ENCODE peak calls at places on chromosomes 16 and 17, in six cellular contexts. G, D, M, W, T and E are unnamed samples.

GRCh38 chr17:59521465-59522126 is 43.8 kb upstream of the DHX40 start:
- DNase-seq in G (peak), D (peak), M (peak), W (peak), T (no peak), E (no peak)

GRCh38 chr17:77098884-77099545 is 41.8 kb upstream of the SEC14L1 start:
- DNase-seq in G (no peak), D (no peak), M (peak), W (no peak), T (peak), E (no peak)

GRCh38 chr17:79478051-79478461 is 132.8 kb downstream of the RBFOX3 start:
- DNase-seq in G (no peak), D (no peak), M (no peak), W (no peak), T (no peak), E (no peak)

GRCh38 chr17:81412490-81413093 is 17.3 kb downstream of the BAHCC1 start:
- DNase-seq in G (peak), D (no peak), M (peak), W (no peak), T (no peak), E (no peak)

GRCh38 chr16:49639739-49640388 is 216.0 kb downstream of the ZNF423 start:
- DNase-seq in G (no peak), D (peak), M (no peak), W (no peak), T (no peak), E (peak)

GRCh38 chr17:71760062-71760720 is 360.6 kb upstream of the SOX9 start:
- DNase-seq in G (no peak), D (no peak), M (no peak), W (no peak), T (no peak), E (no peak)

GRCh38 chr17:64741924-64742670 is 80.0 kb upstream of the SMURF2 start:
- DNase-seq in G (no peak), D (no peak), M (no peak), W (no peak), T (peak), E (no peak)

GRCh38 chr17:77349976-77350830 is 209.4 kb downstream of the SEC14L1 start:
- DNase-seq in G (peak), D (no peak), M (no peak), W (peak), T (no peak), E (peak)

GRCh38 chr16:48607056-48607825 is 2.7 kb downstream of the N4BP1 start:
- DNase-seq in G (no peak), D (no peak), M (no peak), W (no peak), T (no peak), E (no peak)

GRCh38 chr17:82449136-82449882 is 1.2 kb downstream of the CYBC1 start:
- DNase-seq in G (peak), D (peak), M (peak), W (no peak), T (no peak), E (no peak)

GRCh38 chr16:12503201-12503600 is 300.5 kb downstream of the CPPED1 start:
- DNase-seq in G (no peak), D (no peak), M (no peak), W (no peak), T (no peak), E (no peak)

GRCh38 chr16:807345-808251 is 7.1 kb upstream of the GNG13 start:
- DNase-seq in G (peak), D (peak), M (peak), W (peak), T (peak), E (peak)

GRCh38 chr17:49523706-49524472 is 28.8 kb downstream of the NGFR start:
- DNase-seq in G (peak), D (peak), M (peak), W (peak), T (peak), E (peak)

GRCh38 chr16:27322858-27323780 is 9.3 kb downstream of the IL4R start:
- DNase-seq in G (peak), D (peak), M (no peak), W (peak), T (peak), E (no peak)

GRCh38 chr16:29023279-29024278 is 38.7 kb downstream of the LAT start:
- DNase-seq in G (peak), D (no peak), M (no peak), W (no peak), T (no peak), E (no peak)

GRCh38 chr17:73412914-73413313 is 101.1 kb upstream of the CDC42EP4 start:
- DNase-seq in G (no peak), D (no peak), M (no peak), W (no peak), T (no peak), E (no peak)

GRCh38 chr17:41863074-41863843 is 2.0 kb downstream of the KLHL11 start:
- DNase-seq in G (no peak), D (no peak), M (peak), W (no peak), T (no peak), E (no peak)

GRCh38 chr16:49452568-49452967 is 79.0 kb downstream of the C16orf78 start:
- DNase-seq in G (no peak), D (no peak), M (no peak), W (no peak), T (peak), E (no peak)

DNA sequence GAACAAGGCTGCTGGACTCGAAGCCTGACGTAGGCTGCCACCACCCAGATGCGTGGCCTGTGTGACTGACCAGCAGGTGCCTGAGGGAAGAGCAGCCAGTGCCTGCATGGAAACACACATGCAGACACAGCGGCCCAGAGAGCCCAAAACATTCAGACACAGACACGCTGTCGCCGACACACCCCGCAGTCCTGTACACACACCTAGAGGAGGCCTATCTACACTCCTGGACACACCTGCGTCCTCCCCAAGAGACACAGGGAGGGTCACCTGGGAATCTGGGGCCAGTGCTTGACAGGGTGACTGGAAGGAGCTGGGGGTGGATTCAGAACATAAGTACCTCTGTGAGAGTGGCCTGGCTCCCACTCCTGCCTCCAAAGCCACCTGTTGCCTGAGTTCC is 6.1 kb upstream of the TSPOAP1 start:
- DNase-seq in G (no peak), D (peak), M (no peak), W (no peak), T (no peak), E (no peak)
- H3K4me3 ChIP-seq in G (peak), D (no peak), M (peak), W (no peak), T (no peak), E (no peak)

GRCh38 chr16:23866628-23867027 is 30.8 kb downstream of the PRKCB start:
- DNase-seq in G (no peak), D (no peak), M (no peak), W (no peak), T (no peak), E (no peak)
- H3K27ac ChIP-seq in G (no peak), D (no peak), M (no peak), W (no peak), T (no peak), E (no peak)

DNA sequence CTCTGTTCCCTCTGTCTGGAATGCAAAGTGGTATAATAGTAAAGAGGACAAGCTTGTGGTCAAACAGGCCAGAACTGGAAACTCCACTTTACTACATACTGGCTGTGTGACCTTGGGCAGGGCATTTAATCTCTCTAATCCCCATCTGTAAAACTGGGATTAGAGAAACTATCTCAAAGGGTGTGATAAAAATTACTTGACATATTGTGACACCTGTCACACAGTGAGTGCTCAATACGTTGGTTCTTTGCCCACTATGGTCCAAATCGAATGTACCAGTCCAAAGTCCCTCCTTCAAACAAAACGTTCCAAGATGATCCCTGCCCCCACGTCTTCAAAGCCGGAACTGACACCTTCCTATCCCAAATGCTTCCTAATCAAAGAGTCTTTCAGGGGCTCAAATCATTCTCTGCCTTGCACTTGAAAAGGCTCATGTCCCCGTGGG is 734 bp downstream of the PGAP3 start:
- DNase-seq in G (no peak), D (peak), M (no peak), W (no peak), T (no peak), E (no peak)
- H3K4me3 ChIP-seq in G (peak), D (peak), M (peak), W (peak), T (peak), E (peak)

DNA sequence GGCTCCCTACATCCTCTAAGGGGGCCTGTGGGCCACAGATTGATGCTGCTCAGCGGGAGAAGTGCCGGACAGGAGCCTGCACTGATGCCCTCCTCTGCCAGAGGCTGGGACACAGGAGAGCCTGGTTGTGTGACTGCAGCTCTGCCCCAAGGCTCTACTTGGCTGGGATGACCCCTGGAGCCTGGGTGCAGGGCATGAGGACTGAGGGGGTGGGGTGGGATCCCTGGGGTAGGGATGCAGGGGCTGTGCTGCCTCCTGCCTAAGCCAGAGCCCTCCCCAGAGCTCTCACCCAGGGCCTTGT is 577 bp downstream of the EVPLL start:
- DNase-seq in G (no peak), D (no peak), M (no peak), W (no peak), T (no peak), E (no peak)
- H3K27ac ChIP-seq in G (no peak), D (peak), M (no peak), W (peak), T (no peak), E (no peak)

DNA sequence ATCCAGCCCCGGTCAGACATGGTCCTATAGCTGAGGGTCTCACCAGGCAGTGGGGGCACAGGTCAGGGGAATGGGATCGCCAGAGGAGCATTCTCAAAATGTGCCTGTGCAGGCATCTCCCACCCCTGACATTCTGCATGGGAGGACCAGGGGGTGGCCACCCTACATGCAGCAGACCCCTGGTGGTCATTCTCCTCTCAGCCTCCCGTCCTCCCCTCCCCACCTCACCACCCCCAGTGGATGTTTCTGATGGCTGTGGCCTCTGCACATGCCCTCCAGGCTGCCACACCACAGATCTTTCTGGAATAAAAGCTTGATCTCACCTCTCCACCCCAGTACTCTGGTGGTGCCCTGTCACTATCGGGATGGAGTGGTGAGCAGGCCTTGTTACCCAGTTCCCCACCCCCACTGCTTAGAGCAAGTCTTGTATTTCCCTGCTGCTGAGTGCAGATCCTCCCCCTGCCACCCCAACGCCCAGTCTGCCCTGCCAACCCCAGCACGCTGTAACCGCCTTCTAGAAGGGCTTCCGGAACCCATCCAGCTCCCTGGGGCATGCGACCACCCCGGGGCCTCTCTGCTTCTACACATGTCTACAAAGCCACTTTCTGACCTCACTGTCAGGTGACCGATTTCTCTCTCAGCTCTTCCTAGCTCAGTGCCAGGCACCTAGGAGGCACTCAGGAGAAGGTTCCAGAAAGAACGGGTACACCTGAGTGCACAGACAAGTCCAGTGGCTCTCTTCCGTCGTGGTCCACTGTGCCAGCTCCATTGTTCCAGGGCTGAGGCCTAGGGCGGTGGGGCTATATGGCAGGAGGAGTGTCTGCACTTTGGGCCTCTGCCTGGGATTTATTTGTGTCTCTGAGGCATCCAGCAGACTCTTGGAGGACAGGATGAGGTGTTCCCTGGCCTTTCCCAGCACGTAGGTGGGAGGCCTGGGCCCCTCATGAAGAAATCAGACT is 9.3 kb downstream of the TBC1D24 start:
- DNase-seq in G (no peak), D (peak), M (no peak), W (no peak), T (no peak), E (no peak)
- H3K4me3 ChIP-seq in G (no peak), D (no peak), M (no peak), W (no peak), T (no peak), E (no peak)

GRCh38 chr17:75836605-75837004 is 7.6 kb downstream of the UNC13D start:
- DNase-seq in G (no peak), D (no peak), M (no peak), W (no peak), T (no peak), E (no peak)
- H3K27ac ChIP-seq in G (no peak), D (no peak), M (no peak), W (no peak), T (no peak), E (no peak)

GRCh38 chr17:44361292-44362055 is 2.2 kb downstream of the FAM171A2 start:
- DNase-seq in G (no peak), D (no peak), M (no peak), W (no peak), T (no peak), E (no peak)
- H3K4me3 ChIP-seq in G (no peak), D (no peak), M (no peak), W (no peak), T (no peak), E (no peak)

GRCh38 chr16:71722801-71723536 is 1.5 kb downstream of the PHLPP2 start:
- DNase-seq in G (peak), D (peak), M (peak), W (peak), T (peak), E (peak)

GRCh38 chr16:71721066-71721740 is 3.3 kb downstream of the PHLPP2 start:
- DNase-seq in G (no peak), D (no peak), M (no peak), W (no peak), T (no peak), E (no peak)

GRCh38 chr16:71726491-71727319 is 2.2 kb upstream of the PHLPP2 start:
- DNase-seq in G (no peak), D (no peak), M (no peak), W (no peak), T (no peak), E (no peak)

GRCh38 chr16:71723537-71724319 is 773 bp downstream of the PHLPP2 start:
- DNase-seq in G (peak), D (peak), M (peak), W (peak), T (peak), E (peak)

DNA sequence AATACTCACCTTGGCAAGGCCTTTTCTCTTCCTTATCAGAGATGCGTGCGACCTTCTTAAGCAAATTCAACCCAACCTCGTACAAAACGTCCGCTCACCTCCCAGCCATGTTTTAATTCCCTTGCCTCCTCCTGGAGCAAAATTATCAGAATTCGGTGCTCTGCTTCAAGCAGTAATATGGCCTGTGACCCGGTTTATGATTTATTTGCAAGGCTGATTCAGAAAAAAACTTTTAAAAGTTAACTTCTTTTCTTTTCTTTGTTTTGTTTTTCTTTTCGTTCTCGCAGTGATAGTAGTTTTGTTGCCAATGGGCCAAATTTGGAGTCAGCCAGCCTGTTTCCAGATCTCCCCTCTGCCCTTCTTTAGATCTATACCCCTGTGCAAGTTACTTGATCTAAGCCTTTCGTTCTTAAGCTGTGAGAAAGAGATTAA is at the start of gene PHLPP2:
- DNase-seq in G (no peak), D (no peak), M (no peak), W (no peak), T (no peak), E (no peak)
- H3K27ac ChIP-seq in G (peak), D (peak), M (peak), W (peak), T (peak), E (peak)